ENCODE peak calls at places on chromosomes 2 and 18, in seven cellular contexts. N is IMR-90, G is H1, Y is H9, E is mesendoderm, R is mesenchymal stem cell, C is trophoblast cell. M is an unnamed sample.

GRCh38 chr18:58176915-58177717 is 133.1 kb downstream of the NEDD4L start:
- DNase-seq in N (peak), G (peak), Y (no peak), E (no peak), R (peak), C (no peak), M (no peak)

GRCh38 chr2:78861546-78861945 is 164.0 kb upstream of the REG3G start:
- DNase-seq in N (no peak), G (no peak), Y (no peak), E (peak), R (peak), C (peak), M (no peak)

GRCh38 chr2:8310557-8311455 is 371.1 kb upstream of the ID2 start:
- DNase-seq in N (no peak), G (no peak), Y (peak), E (no peak), R (no peak), C (no peak), M (no peak)

GRCh38 chr2:238946586-238947242 is 98.8 kb downstream of the TWIST2 start:
- DNase-seq in N (no peak), G (peak), Y (peak), E (no peak), R (no peak), C (no peak), M (no peak)

GRCh38 chr2:28164280-28164801 is 228.3 kb upstream of the FOSL2 start:
- DNase-seq in N (peak), G (no peak), Y (no peak), E (no peak), R (peak), C (no peak), M (no peak)

GRCh38 chr2:31688282-31688681 is 107.5 kb upstream of the SRD5A2 start:
- DNase-seq in N (no peak), G (no peak), Y (no peak), E (peak), R (peak), C (no peak), M (no peak)

GRCh38 chr2:57720728-57721627 is 325.6 kb upstream of the VRK2 start:
- DNase-seq in N (peak), G (peak), Y (peak), E (peak), R (peak), C (peak), M (peak)

GRCh38 chr2:217853301-217853881 is 149.4 kb downstream of the TNS1 start:
- DNase-seq in N (peak), G (no peak), Y (no peak), E (no peak), R (peak), C (no peak), M (no peak)

GRCh38 chr2:169069341-169069740 is at the start of gene DHRS9:
- DNase-seq in N (peak), G (no peak), Y (no peak), E (peak), R (peak), C (peak), M (no peak)

GRCh38 chr2:228401065-228401912 is 219.8 kb upstream of the SPHKAP start:
- DNase-seq in N (no peak), G (no peak), Y (no peak), E (no peak), R (no peak), C (no peak), M (no peak)

GRCh38 chr2:237674731-237675276 is 47.4 kb downstream of the LRRFIP1 start:
- DNase-seq in N (peak), G (peak), Y (peak), E (peak), R (peak), C (peak), M (no peak)

GRCh38 chr2:191983591-191983990 is 136.7 kb upstream of the CAVIN2 start:
- DNase-seq in N (no peak), G (no peak), Y (no peak), E (no peak), R (no peak), C (no peak), M (no peak)

GRCh38 chr18:31424383-31424988 is 23.1 kb upstream of the DSG3 start:
- DNase-seq in N (peak), G (peak), Y (peak), E (peak), R (peak), C (peak), M (peak)

GRCh38 chr2:170974304-170974993 is 45.4 kb downstream of the GORASP2 start:
- DNase-seq in N (no peak), G (no peak), Y (no peak), E (peak), R (peak), C (peak), M (no peak)

GRCh38 chr18:25140962-25141308 is 211.0 kb downstream of the ZNF521 start:
- DNase-seq in N (no peak), G (no peak), Y (no peak), E (no peak), R (no peak), C (no peak), M (no peak)

GRCh38 chr18:25137133-25137472 is 214.9 kb downstream of the ZNF521 start:
- DNase-seq in N (no peak), G (no peak), Y (no peak), E (no peak), R (no peak), C (no peak), M (no peak)

GRCh38 chr18:25136416-25137132 is 215.4 kb downstream of the ZNF521 start:
- DNase-seq in N (no peak), G (no peak), Y (no peak), E (peak), R (peak), C (no peak), M (no peak)

GRCh38 chr18:25141796-25142365 is 210.1 kb downstream of the ZNF521 start:
- DNase-seq in N (no peak), G (no peak), Y (no peak), E (no peak), R (no peak), C (no peak), M (no peak)

GRCh38 chr18:25140144-25140961 is 211.6 kb downstream of the ZNF521 start:
- DNase-seq in N (no peak), G (no peak), Y (no peak), E (no peak), R (no peak), C (no peak), M (no peak)
- H3K27ac ChIP-seq in N (no peak), G (no peak), Y (no peak), E (no peak), R (no peak), C (no peak), M (no peak)

GRCh38 chr2:176534798-176535479 is 265.7 kb downstream of the MTX2 start:
- DNase-seq in N (no peak), G (no peak), Y (no peak), E (no peak), R (no peak), C (no peak), M (no peak)
- H3K4ac ChIP-seq in N (no peak), G (no peak), Y (no peak), E (no peak), R (no peak), C (no peak), M (no peak)

GRCh38 chr2:126885701-126886121 is 13.0 kb upstream of the TEX51 start:
- DNase-seq in N (peak), G (peak), Y (peak), E (no peak), R (no peak), C (no peak), M (no peak)

GRCh38 chr2:126889071-126889470 is 9.6 kb upstream of the TEX51 start:
- DNase-seq in N (no peak), G (no peak), Y (peak), E (no peak), R (no peak), C (no peak), M (no peak)

GRCh38 chr2:126886201-126886905 is 12.3 kb upstream of the TEX51 start:
- DNase-seq in N (peak), G (peak), Y (peak), E (peak), R (peak), C (no peak), M (peak)

GRCh38 chr2:126886906-126887280 is 11.8 kb upstream of the TEX51 start:
- DNase-seq in N (no peak), G (no peak), Y (no peak), E (no peak), R (no peak), C (no peak), M (no peak)

DNA sequence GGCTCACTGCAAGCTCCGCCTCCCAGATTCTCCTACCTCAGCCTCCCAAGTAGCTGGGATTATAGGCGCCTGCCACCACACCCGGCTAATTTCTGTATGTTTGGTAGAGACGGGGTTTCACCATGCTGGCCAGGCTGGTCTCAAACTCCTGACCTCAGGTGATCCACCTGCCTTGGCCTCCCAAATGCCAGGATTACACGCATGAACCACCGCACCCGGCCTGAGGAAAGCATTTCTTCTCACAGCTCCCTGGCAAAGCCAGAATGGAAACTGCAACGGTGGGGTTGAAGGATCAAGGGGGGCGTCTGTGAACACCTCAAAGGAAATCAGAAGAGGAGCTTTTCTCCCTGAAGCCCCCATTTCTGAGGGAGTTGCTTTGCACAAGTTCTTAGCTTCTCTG is 11.2 kb upstream of the TEX51 start:
- DNase-seq in N (no peak), G (no peak), Y (peak), E (no peak), R (no peak), C (no peak), M (no peak)
- H4K8ac ChIP-seq in N (no peak), G (no peak), Y (no peak), E (no peak), R (no peak), C (no peak), M (no peak)

GRCh38 chr2:33337385-33337784 is 139.1 kb upstream of the RASGRP3 start:
- DNase-seq in N (no peak), G (no peak), Y (no peak), E (no peak), R (no peak), C (no peak), M (no peak)

GRCh38 chr2:33340265-33340664 is 136.2 kb upstream of the RASGRP3 start:
- DNase-seq in N (no peak), G (no peak), Y (no peak), E (no peak), R (no peak), C (no peak), M (no peak)

GRCh38 chr2:33333433-33333832 is 143.0 kb upstream of the RASGRP3 start:
- DNase-seq in N (no peak), G (no peak), Y (no peak), E (no peak), R (no peak), C (no peak), M (no peak)

GRCh38 chr2:33334083-33334482 is 142.4 kb upstream of the RASGRP3 start:
- DNase-seq in N (no peak), G (no peak), Y (no peak), E (no peak), R (no peak), C (no peak), M (no peak)

GRCh38 chr2:33336036-33336625 is 140.3 kb upstream of the RASGRP3 start:
- DNase-seq in N (no peak), G (no peak), Y (no peak), E (no peak), R (no peak), C (no peak), M (no peak)
- H3K27ac ChIP-seq in N (no peak), G (no peak), Y (no peak), E (no peak), R (no peak), C (no peak), M (no peak)

GRCh38 chr18:9469700-9470099 is 5.6 kb upstream of the RALBP1 start:
- DNase-seq in N (no peak), G (no peak), Y (no peak), E (no peak), R (no peak), C (no peak), M (no peak)
- H3K4ac ChIP-seq in N (no peak), G (no peak), Y (no peak), E (no peak), R (no peak), C (no peak), M (no peak)

GRCh38 chr2:47150175-47150574 is 4.9 kb downstream of the STPG4 start:
- DNase-seq in N (no peak), G (no peak), Y (no peak), E (no peak), R (no peak), C (no peak), M (no peak)
- H4K8ac ChIP-seq in N (no peak), G (no peak), Y (no peak), E (no peak), R (no peak), C (no peak), M (no peak)

GRCh38 chr2:216117566-216117965 is 8.4 kb downstream of the XRCC5 start:
- DNase-seq in N (peak), G (no peak), Y (no peak), E (no peak), R (peak), C (no peak), M (no peak)

GRCh38 chr2:216115224-216115582 is 6.1 kb downstream of the XRCC5 start:
- DNase-seq in N (no peak), G (no peak), Y (no peak), E (no peak), R (no peak), C (peak), M (no peak)

GRCh38 chr2:216118474-216118873 is 9.3 kb downstream of the XRCC5 start:
- DNase-seq in N (peak), G (no peak), Y (no peak), E (no peak), R (peak), C (no peak), M (no peak)

GRCh38 chr2:216114476-216115223 is 5.5 kb downstream of the XRCC5 start:
- DNase-seq in N (peak), G (peak), Y (peak), E (peak), R (peak), C (peak), M (peak)

GRCh38 chr2:216116418-216116817 is 7.3 kb downstream of the XRCC5 start:
- DNase-seq in N (no peak), G (no peak), Y (no peak), E (no peak), R (no peak), C (no peak), M (no peak)
- H3K27ac ChIP-seq in N (peak), G (peak), Y (no peak), E (no peak), R (no peak), C (no peak), M (peak)

GRCh38 chr2:190576565-190576964 is 42.0 kb upstream of the NEMP2 start:
- DNase-seq in N (no peak), G (no peak), Y (no peak), E (no peak), R (no peak), C (no peak), M (no peak)
- H3K4ac ChIP-seq in N (no peak), G (no peak), Y (no peak), E (no peak), R (no peak), C (no peak), M (no peak)